ENCODE peak calls at places on chromosomes 12 and 14, in four cellular contexts. R is IMR-90, P is H9, Z is H1. F is an unnamed sample.

GRCh38 chr12:108271951-108272729 is 67.0 kb downstream of the CMKLR1 start:
- DNase-seq in R (no peak), P (no peak), Z (no peak), F (peak; percentile 72)

GRCh38 chr12:105705765-105706164 is 375.3 kb downstream of the C12orf75 start:
- DNase-seq in R (peak; percentile 67), P (peak; percentile 60), Z (no peak), F (peak; percentile 73)

GRCh38 chr12:15699886-15700285 is 89.3 kb downstream of the EPS8 start:
- DNase-seq in R (no peak), P (no peak), Z (no peak), F (no peak)

GRCh38 chr12:78684419-78684818 is 180.2 kb upstream of the SYT1 start:
- DNase-seq in R (no peak), P (no peak), Z (no peak), F (no peak)

GRCh38 chr14:85439696-85440328 is 90.1 kb upstream of the FLRT2 start:
- DNase-seq in R (no peak), P (no peak), Z (no peak), F (peak; percentile 82)

GRCh38 chr14:103628221-103628683 is 759 bp upstream of the KLC1 start:
- DNase-seq in R (peak; percentile 79), P (peak; percentile 76), Z (no peak), F (peak; percentile 78)

GRCh38 chr12:18907154-18907553 is 169.2 kb downstream of the CAPZA3 start:
- DNase-seq in R (no peak), P (no peak), Z (no peak), F (no peak)

GRCh38 chr12:94575024-94575423 is 75.3 kb downstream of the TMCC3 start:
- DNase-seq in R (no peak), P (no peak), Z (no peak), F (no peak)

GRCh38 chr14:81023095-81023710 is 67.8 kb downstream of the TSHR start:
- DNase-seq in R (no peak), P (no peak), Z (no peak), F (no peak)

GRCh38 chr14:95440496-95440895 is 76.0 kb downstream of the SYNE3 start:
- DNase-seq in R (peak; percentile 15), P (no peak), Z (no peak), F (no peak)

GRCh38 chr12:52391618-52392002 is 6.2 kb upstream of the KRT84 start:
- DNase-seq in R (no peak), P (no peak), Z (no peak), F (no peak)

GRCh38 chr12:52207895-52208294 is 16.1 kb upstream of the KRT80 start:
- DNase-seq in R (peak; percentile 28), P (no peak), Z (no peak), F (no peak)

GRCh38 chr12:118374909-118375308 is 1.4 kb upstream of the SUDS3 start:
- DNase-seq in R (no peak), P (no peak), Z (no peak), F (no peak)

GRCh38 chr12:4825139-4825858 is 84.4 kb upstream of the KCNA1 start:
- DNase-seq in R (no peak), P (no peak), Z (no peak), F (no peak)

GRCh38 chr12:5200276-5201087 is 156.8 kb downstream of the KCNA5 start:
- DNase-seq in R (peak; percentile 28), P (peak; percentile 91), Z (peak; percentile 58), F (peak; percentile 79)

GRCh38 chr12:100545092-100545491 is 28.4 kb upstream of the GAS2L3 start:
- DNase-seq in R (peak; percentile 50), P (no peak), Z (no peak), F (no peak)

GRCh38 chr12:78155546-78155945 is 324.9 kb downstream of the NAV3 start:
- DNase-seq in R (peak; percentile 7), P (no peak), Z (no peak), F (no peak)

GRCh38 chr14:85333313-85333712 is 196.6 kb upstream of the FLRT2 start:
- DNase-seq in R (peak; percentile 50), P (no peak), Z (no peak), F (peak; percentile 8)

GRCh38 chr14:30214456-30215090 is 286.9 kb upstream of the PRKD1 start:
- DNase-seq in R (peak; percentile 85), P (no peak), Z (no peak), F (peak; percentile 67)

GRCh38 chr14:33564774-33565630 is 385.9 kb downstream of the EGLN3 start:
- DNase-seq in R (peak; percentile 10), P (peak; percentile 33), Z (peak; percentile 31), F (peak; percentile 95)

GRCh38 chr12:31952418-31952817 is 6.8 kb upstream of the RESF1 start:
- DNase-seq in R (no peak), P (no peak), Z (no peak), F (no peak)

GRCh38 chr12:57813971-57814771 is 4.4 kb downstream of the AVIL start:
- DNase-seq in R (no peak), P (peak; percentile 27), Z (no peak), F (no peak)

GRCh38 chr14:70567791-70568190 is 32.7 kb downstream of the MED6 start:
- DNase-seq in R (peak; percentile 39), P (peak; percentile 68), Z (peak; percentile 7), F (peak; percentile 83)

GRCh38 chr12:42090899-42091298 is 53.8 kb downstream of the GXYLT1 start:
- DNase-seq in R (peak; percentile 66), P (no peak), Z (no peak), F (peak; percentile 22)

GRCh38 chr12:76033116-76034001 is 1.8 kb upstream of the PHLDA1 start:
- DNase-seq in R (peak; percentile 64), P (no peak), Z (no peak), F (no peak)

GRCh38 chr14:102694530-102695171 is 82.6 kb upstream of the TRAF3 start:
- DNase-seq in R (peak; percentile 73), P (peak; percentile 59), Z (peak; percentile 36), F (peak; percentile 88)

GRCh38 chr12:122803937-122804336 is 29.6 kb downstream of the CCDC62 start:
- DNase-seq in R (no peak), P (no peak), Z (no peak), F (no peak)

GRCh38 chr12:101928556-101928955 is 51.2 kb downstream of the DRAM1 start:
- DNase-seq in R (no peak), P (no peak), Z (no peak), F (no peak)

GRCh38 chr14:73784065-73784987 is 67.3 kb upstream of the PTGR2 start:
- DNase-seq in R (peak; percentile 70), P (peak; percentile 27), Z (no peak), F (no peak)

GRCh38 chr14:52342849-52343606 is 28.9 kb downstream of the PTGER2 start:
- DNase-seq in R (peak; percentile 28), P (no peak), Z (no peak), F (peak; percentile 28)

GRCh38 chr14:54364555-54365415 is 32.0 kb upstream of the CDKN3 start:
- DNase-seq in R (peak; percentile 37), P (no peak), Z (no peak), F (no peak)

GRCh38 chr14:81067156-81067555 is 111.7 kb downstream of the TSHR start:
- DNase-seq in R (no peak), P (no peak), Z (no peak), F (no peak)

GRCh38 chr12:25135531-25136154 is 59.3 kb downstream of the DNAI7 start:
- DNase-seq in R (no peak), P (peak; percentile 87), Z (no peak), F (peak; percentile 88)

GRCh38 chr12:109244043-109244442 is 65.0 kb downstream of the FOXN4 start:
- DNase-seq in R (no peak), P (no peak), Z (no peak), F (no peak)

GRCh38 chr14:101108579-101109346 is 205.2 kb upstream of the RTL1 start:
- DNase-seq in R (no peak), P (no peak), Z (no peak), F (no peak)

GRCh38 chr12:52014567-52015392 is 8.0 kb downstream of the TAMALIN start:
- DNase-seq in R (no peak), P (peak; percentile 70), Z (no peak), F (no peak)

GRCh38 chr12:112303004-112303403 is 79.2 kb downstream of the HECTD4 start:
- DNase-seq in R (peak; percentile 95), P (no peak), Z (no peak), F (peak; percentile 82)

GRCh38 chr12:34393821-34394150 is 371.5 kb downstream of the ALG10 start:
- DNase-seq in R (no peak), P (no peak), Z (no peak), F (no peak)

DNA sequence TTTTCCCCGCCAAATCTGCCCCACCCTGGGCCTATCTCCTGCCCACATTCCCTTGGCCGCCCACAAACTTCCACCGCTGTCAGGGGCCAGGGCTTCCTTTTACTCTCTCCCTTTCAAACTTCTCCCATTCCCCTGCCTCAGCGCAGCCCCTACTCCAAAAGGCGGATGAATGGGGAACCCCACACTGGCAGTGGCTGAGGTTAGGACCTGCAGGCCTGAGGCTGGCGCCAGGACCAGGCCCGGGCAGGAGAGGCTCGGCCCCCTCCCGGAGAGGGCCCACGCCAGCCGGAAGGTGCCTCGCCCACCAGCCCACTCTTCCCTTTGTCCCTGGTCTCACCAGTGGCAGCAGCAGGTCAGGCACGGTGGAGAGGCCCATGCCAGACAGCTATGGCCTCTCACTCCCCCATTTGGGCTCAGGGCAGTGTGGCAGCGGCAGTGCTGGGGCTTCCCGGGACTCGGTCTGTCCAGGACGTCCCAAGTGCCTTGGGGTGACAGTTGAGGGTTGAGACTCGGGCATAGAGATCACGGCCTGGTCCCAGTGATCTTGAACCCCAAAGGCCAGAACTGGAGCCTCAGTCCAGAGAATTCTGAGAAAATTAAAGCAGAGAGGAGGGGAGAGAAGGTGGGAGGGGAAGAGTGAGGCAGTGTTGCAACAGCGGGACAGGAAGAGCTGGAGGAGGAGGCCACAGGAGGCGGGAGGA is at the start of gene TNFRSF1A:
- DNase-seq in R (peak; percentile 85), P (peak; percentile 82), Z (no peak), F (peak; percentile 89)
- H3K23ac ChIP-seq in R (peak within 1 kb of the TSS; percentile 100), P (no peak within 1 kb of the TSS), Z (no peak within 1 kb of the TSS), F (peak within 1 kb of the TSS; percentile 87)

DNA sequence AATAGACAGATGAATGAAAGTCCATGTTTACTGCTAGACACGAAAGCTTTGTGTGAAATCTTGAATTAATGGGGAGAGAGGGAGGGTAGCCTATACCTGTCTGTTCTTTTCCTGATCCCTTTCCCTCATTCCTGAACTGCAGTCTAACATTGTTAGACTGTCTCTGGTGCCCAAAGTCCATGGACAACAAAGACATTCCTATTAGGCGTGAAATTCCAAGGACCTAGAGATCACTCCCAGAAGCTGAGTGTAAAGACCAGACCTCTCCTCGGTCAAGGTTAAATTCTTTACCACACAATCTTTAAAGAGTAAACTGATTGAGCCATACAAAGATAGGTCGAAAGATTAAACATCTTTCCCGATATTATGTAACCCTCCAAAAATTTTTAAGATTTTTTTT is 270.7 kb upstream of the GARIN2 start:
- DNase-seq in R (no peak), P (no peak), Z (no peak), F (peak; percentile 85)
- H4K8ac ChIP-seq in R (no peak overlapping the region), P (no peak overlapping the region), Z (no peak overlapping the region), F (no peak overlapping the region)

GRCh38 chr14:50052517-50052916 is 63.9 kb downstream of the VCPKMT start:
- DNase-seq in R (no peak), P (no peak), Z (no peak), F (no peak)
- H3K56ac ChIP-seq in R (no peak overlapping the region), P (no peak overlapping the region), Z (no peak overlapping the region), F (no peak overlapping the region)

DNA sequence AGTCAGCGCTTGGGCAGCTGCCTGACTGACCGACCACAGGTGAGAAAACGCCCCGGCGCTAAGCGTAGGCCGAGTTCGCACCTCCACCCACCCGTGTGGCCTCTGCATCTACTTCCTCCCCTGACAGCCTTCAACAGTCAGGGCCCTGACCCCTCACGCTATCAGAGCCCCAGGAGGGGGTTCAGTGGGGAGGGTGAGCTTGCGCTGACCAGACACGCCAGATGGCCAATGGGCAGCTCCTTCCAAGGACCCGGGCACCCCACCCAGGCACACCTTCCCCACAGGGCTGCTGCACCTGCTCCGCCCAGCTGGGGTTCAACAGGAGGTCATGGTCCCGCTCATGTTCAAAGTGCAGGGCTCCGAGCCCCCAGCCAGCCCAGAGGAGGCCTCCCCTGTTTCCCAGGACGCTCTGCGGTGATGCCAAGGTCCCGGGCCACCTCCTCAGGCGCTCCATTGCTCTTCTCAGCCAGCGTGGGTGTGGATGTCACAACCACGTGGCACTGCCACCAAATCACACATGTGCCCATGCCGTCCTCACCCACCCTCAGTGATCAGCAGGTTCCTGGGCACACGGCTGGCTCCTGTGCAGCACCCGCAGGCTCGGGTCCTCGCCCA is 48.7 kb upstream of the BCL11B start:
- DNase-seq in R (no peak), P (no peak), Z (no peak), F (no peak)
- H3K23ac ChIP-seq in R (no peak overlapping the region), P (no peak overlapping the region), Z (no peak overlapping the region), F (no peak overlapping the region)

F was measured in mesendoderm.